ENCODE peak calls at places on chromosomes 13 and 19, in six cellular contexts. O is neural progenitor cell, W is IMR-90, Z is BE2C, K is astrocyte, J is esophagus squamous epithelium. P is an unnamed sample.

GRCh38 chr19:14333101-14333871 is 48.0 kb upstream of the ADGRE5 start:
- DNase-seq in W (no peak), K (no peak), O (peak; percentile 59), J (no peak), Z (peak; percentile 23), P (no peak)

GRCh38 chr19:19420570-19421301 is 15.3 kb downstream of the GATAD2A start:
- DNase-seq in Z (no peak), W (no peak), J (no peak), K (peak; percentile 29), O (no peak), P (no peak)

GRCh38 chr13:100525453-100526298 is 62.9 kb downstream of the GGACT start:
- DNase-seq in J (no peak), K (no peak), W (no peak), O (no peak), Z (no peak), P (no peak)

GRCh38 chr19:4352701-4353121 is 9.3 kb downstream of the MPND start:
- DNase-seq in K (peak; percentile 30), O (peak; percentile 84), J (no peak), W (peak; percentile 71), Z (peak; percentile 68), P (peak; percentile 51)

GRCh38 chr13:66992183-66992582 is 238.0 kb downstream of the PCDH9 start:
- DNase-seq in W (peak; percentile 73), K (peak; percentile 66), Z (no peak), J (no peak), O (no peak), P (no peak)

GRCh38 chr19:13137290-13137794 is 12.8 kb downstream of the STX10 start:
- DNase-seq in Z (no peak), J (no peak), K (no peak), W (no peak), O (no peak), P (no peak)

GRCh38 chr13:102033719-102034446 is 368.0 kb downstream of the FGF14 start:
- DNase-seq in W (no peak), Z (peak; percentile 26), J (no peak), K (no peak), O (peak; percentile 56), P (no peak)

GRCh38 chr13:27796544-27797227 is 4.4 kb downstream of the GSX1 start:
- DNase-seq in Z (no peak), W (no peak), O (no peak), J (no peak), K (no peak), P (no peak)

GRCh38 chr13:20064128-20064527 is 96.7 kb downstream of the GJA3 start:
- DNase-seq in O (no peak), K (peak; percentile 60), Z (no peak), W (peak; percentile 77), J (no peak), P (no peak)

GRCh38 chr13:86870388-86870966 is 800.7 kb upstream of the SLITRK5 start:
- DNase-seq in O (peak; percentile 11), Z (no peak), W (peak; percentile 43), J (no peak), K (no peak), P (no peak)

GRCh38 chr19:18294467-18294864 is 13.0 kb upstream of the JUND start:
- DNase-seq in K (no peak), O (peak; percentile 50), W (no peak), J (no peak), Z (peak; percentile 88), P (no peak)

GRCh38 chr19:38617283-38617763 is 430 bp downstream of the MAP4K1 start:
- DNase-seq in Z (no peak), K (no peak), J (no peak), O (no peak), W (no peak), P (no peak)

GRCh38 chr13:37109080-37109678 is 3.7 kb upstream of the CSNK1A1L start:
- DNase-seq in Z (no peak), O (peak; percentile 30), K (peak; percentile 21), J (no peak), W (peak; percentile 62), P (no peak)

GRCh38 chr19:41096353-41096752 is 8.1 kb downstream of the CYP2A13 start:
- DNase-seq in W (no peak), K (no peak), J (no peak), O (no peak), Z (no peak), P (no peak)

GRCh38 chr13:34810996-34811395 is 131.1 kb upstream of the NBEA start:
- DNase-seq in K (no peak), W (no peak), J (no peak), Z (peak; percentile 23), O (no peak), P (no peak)

GRCh38 chr13:27770809-27771208 is 21.5 kb upstream of the GSX1 start:
- DNase-seq in Z (no peak), W (peak; percentile 13), J (no peak), O (peak; percentile 56), K (no peak), P (no peak)

GRCh38 chr19:17001603-17002183 is 24.9 kb downstream of the CPAMD8 start:
- DNase-seq in O (no peak), Z (no peak), J (no peak), W (no peak), K (no peak), P (no peak)

GRCh38 chr13:77031869-77032268 is 4.9 kb upstream of the FBXL3 start:
- DNase-seq in J (no peak), Z (no peak), K (no peak), W (no peak), O (no peak), P (no peak)

GRCh38 chr19:44303976-44304568 is 753 bp downstream of the ZNF235 start:
- DNase-seq in J (no peak), K (peak; percentile 37), W (peak; percentile 3), O (peak; percentile 60), Z (peak; percentile 16), P (no peak)

GRCh38 chr19:49936549-49936948 is 7.2 kb upstream of the NUP62 start:
- DNase-seq in K (no peak), J (no peak), Z (no peak), W (no peak), O (no peak), P (no peak)

DNA sequence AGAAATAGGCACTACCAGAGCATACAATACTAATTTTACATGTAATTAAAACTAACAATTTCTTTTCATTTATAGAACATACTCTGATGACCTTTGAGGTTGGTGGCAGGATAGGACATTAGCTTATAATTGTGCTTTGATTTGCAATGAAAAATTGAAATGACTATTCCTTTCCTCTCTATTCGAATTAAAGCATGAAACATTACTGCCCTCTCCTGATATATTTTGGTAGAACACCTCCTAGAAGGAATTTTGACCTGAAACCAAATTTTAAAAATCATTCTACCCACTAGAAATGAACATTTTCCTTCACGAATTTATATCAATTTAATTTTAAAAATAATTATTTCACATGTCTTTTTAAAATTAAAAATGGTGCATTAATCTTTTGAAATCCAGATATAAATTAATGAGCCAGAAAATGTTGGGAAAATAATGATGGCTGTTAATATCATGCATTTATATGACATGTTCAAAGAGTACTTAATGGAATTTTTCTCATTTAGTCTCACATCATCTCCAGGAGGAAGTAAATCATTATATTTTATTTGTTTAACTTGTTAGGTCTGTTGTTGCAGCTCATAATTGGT is 556.3 kb upstream of the ARGLU1 start:
- DNase-seq in J (no peak), O (peak; percentile 31), K (no peak), W (peak; percentile 36), Z (no peak), P (no peak)
- TF ChIP-seq CTCF in J (no peak), O (peak; percentile 79), K (peak; percentile 44), W (peak; percentile 79), Z (peak; percentile 57), P (peak; percentile 72)

DNA sequence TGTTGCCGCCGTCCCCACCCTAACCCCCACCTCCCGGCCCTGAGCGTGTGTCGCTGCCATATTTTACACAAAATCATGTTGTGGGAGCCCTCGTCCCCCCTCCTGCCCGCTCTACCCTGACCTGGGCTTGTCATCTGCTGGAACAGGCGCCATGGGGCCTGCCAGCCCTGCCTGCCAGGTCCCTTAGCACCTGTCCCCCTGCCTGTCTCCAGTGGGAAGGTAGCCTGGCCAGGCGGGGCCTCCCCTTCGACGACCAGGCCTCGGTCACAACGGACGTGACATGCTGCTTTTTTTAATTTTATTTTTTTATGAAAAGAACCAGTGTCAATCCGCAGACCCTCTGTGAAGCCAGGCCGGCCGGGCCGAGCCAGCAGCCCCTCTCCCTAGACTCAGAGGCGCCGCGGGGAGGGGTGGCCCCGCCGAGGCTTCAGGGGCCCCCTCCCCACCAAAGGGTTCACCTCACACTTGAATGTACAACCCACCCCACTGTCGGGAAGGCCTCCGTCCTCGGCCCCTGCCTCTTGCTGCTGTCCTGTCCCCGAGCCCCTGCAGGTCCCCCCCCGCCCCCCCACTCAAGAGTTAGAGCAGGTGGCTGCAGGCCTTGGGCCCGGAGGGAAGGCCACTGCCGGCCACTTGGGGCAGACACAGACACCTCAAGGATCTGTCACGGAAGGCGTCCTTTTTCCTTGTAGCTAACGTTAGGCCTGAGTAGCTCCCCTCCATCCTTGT is 6.4 kb downstream of the YIPF2 start:
- DNase-seq in Z (no peak), J (no peak), O (no peak), W (no peak), K (no peak), P (no peak)
- TF ChIP-seq CTCF in Z (no peak), J (no peak), O (no peak), W (no peak), K (no peak), P (no peak)

DNA sequence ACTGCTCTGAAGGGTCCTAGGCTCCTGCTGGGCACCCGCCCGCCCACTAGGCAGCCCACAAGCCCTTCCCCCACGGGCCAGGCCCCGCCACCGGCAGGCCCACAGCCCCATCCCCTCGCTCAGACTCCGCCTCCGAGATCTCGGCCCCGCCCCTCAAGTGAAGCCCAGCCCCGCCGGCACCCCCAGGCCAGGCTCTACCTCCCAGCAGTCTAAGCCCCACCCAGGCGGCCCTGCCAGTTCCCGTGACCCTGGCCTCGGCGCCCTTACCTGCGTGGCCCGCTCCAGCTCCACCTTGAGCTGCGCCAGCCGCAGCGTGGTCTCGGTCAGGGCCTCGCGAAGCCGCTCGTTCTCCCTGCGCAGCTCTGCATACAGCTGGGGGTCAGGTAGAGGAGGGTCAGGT is 16.3 kb downstream of the EPS8L1 start:
- DNase-seq in Z (peak; percentile 53), K (no peak), O (peak; percentile 62), J (no peak), W (no peak), P (no peak)
- TF ChIP-seq CTCF in Z (no peak), K (no peak), O (no peak), J (no peak), W (no peak), P (no peak)

DNA sequence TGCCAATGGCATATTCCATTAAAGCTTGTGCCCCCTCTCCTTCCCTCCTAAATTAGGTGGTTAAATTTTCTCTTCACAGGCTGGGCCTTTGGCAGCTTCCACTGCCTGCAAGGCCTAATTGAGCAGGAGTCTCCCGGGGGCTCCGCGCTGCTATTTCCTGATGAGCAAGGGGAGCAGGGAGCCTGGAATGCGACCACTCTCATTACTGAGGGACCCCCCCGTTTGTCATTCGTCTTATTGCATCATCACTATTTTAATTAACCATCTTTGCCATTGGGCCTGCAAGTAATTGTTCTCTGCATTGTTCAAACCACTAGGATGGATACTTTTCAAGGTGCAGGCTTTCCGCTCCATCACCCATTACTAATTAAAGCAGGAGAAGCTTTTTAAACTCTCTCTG is 142.4 kb downstream of the OXGR1 start:
- DNase-seq in O (peak; percentile 50), K (no peak), J (no peak), W (no peak), Z (no peak), P (no peak)
- TF ChIP-seq CTCF in O (no peak), K (no peak), J (no peak), W (no peak), Z (no peak), P (no peak)

DNA sequence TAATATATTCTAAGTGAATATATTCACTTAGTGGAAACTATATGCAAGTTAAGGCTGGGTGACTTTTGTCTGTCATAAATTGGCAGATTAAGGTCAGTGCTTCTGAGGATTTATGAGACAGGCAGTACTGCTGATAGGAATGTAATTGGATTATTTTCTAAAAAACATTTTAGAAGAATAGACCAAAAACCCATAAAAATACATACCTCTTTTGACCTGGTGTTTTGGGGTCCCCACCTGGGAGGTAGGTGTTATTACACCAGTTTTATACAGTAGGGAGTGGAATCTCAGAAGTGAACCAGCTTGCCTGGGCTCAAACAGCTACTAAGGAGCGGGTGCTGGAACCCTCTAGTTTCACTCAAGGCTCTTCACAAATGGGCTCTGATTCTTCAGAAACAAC is 25.3 kb downstream of the COG3 start:
- DNase-seq in W (no peak), O (no peak), K (no peak), Z (no peak), J (no peak), P (no peak)
- TF ChIP-seq CTCF in W (no peak), O (peak; percentile 32), K (no peak), Z (peak; percentile 33), J (no peak), P (peak; percentile 20)